ENCODE peak calls at places on chromosomes 1 and 21, in nine cellular contexts. W, P, C, S, Y, D, E, Z and G are unnamed samples.

GRCh38 chr1:212432163-212432705 is 486 bp upstream of the NENF start:
- DNase-seq in Z (no peak), Y (no peak), C (no peak), W (no peak), S (no peak), P (no peak), D (no peak), E (no peak), G (no peak)

GRCh38 chr21:32470206-32470605 is 57.7 kb downstream of the EVA1C start:
- DNase-seq in S (no peak), Y (no peak), W (no peak), Z (no peak), D (no peak), E (no peak), P (no peak), C (no peak), G (no peak)

GRCh38 chr1:11138952-11139351 is 39.3 kb upstream of the EXOSC10 start:
- DNase-seq in Z (no peak), S (no peak), Y (no peak), W (no peak), P (no peak), D (no peak), C (no peak), E (no peak), G (no peak)

GRCh38 chr21:34077888-34078287 is 4.5 kb downstream of the MRPS6 start:
- DNase-seq in C (no peak), P (no peak), D (no peak), S (no peak), E (no peak), Z (no peak), W (no peak), Y (no peak), G (no peak)

GRCh38 chr1:211828584-211829342 is 1.8 kb downstream of the LPGAT1 start:
- DNase-seq in E (no peak), S (no peak), C (no peak), Z (no peak), W (no peak), Y (no peak), P (no peak), D (no peak), G (no peak)

GRCh38 chr1:162200096-162200847 is 130.8 kb downstream of the NOS1AP start:
- DNase-seq in E (no peak), D (no peak), Y (no peak), S (no peak), Z (no peak), W (no peak), P (no peak), C (no peak), G (no peak)

GRCh38 chr1:240464099-240464498 is 147.9 kb downstream of the GREM2 start:
- DNase-seq in Z (no peak), D (no peak), E (no peak), W (no peak), P (no peak), S (no peak), C (no peak), Y (no peak), G (no peak)

GRCh38 chr1:161250829-161251228 is 7.7 kb upstream of the PCP4L1 start:
- DNase-seq in E (no peak), S (no peak), C (no peak), Y (no peak), P (no peak), Z (no peak), D (no peak), W (no peak), G (no peak)

GRCh38 chr1:226589008-226589733 is 40.6 kb downstream of the STUM start:
- DNase-seq in Z (peak), C (no peak), Y (no peak), E (no peak), S (peak), W (peak), D (no peak), P (no peak), G (no peak)

GRCh38 chr1:183577897-183578470 is 12.3 kb downstream of the NCF2 start:
- DNase-seq in Y (no peak), P (no peak), D (no peak), S (no peak), E (no peak), C (no peak), W (no peak), Z (no peak), G (no peak)

GRCh38 chr1:233261206-233261605 is 34.3 kb downstream of the PCNX2 start:
- DNase-seq in Y (no peak), S (no peak), D (no peak), Z (no peak), W (no peak), P (no peak), C (no peak), E (peak), G (peak)

GRCh38 chr1:243253927-243254232 is 1.2 kb downstream of the CEP170 start:
- DNase-seq in Z (no peak), C (no peak), S (no peak), P (no peak), D (no peak), Y (no peak), E (peak), W (no peak), G (no peak)

GRCh38 chr1:154198756-154199562 is 7.1 kb upstream of the TPM3 start:
- DNase-seq in E (peak), C (peak), Y (no peak), P (peak), Z (no peak), W (peak), D (peak), S (no peak), G (peak)

GRCh38 chr1:145804235-145805045 is 19.5 kb downstream of the RNF115 start:
- DNase-seq in S (no peak), C (no peak), P (no peak), D (no peak), W (no peak), Y (no peak), E (no peak), Z (no peak), G (no peak)

GRCh38 chr21:27298465-27298864 is 331.6 kb upstream of the ADAMTS5 start:
- DNase-seq in E (no peak), W (no peak), Z (no peak), Y (no peak), C (no peak), S (no peak), D (no peak), P (no peak), G (no peak)

GRCh38 chr1:21077085-21077484 is 99.6 kb downstream of the EIF4G3 start:
- DNase-seq in Y (no peak), Z (no peak), W (no peak), D (no peak), P (no peak), S (no peak), E (no peak), C (no peak), G (no peak)

GRCh38 chr21:28393279-28393678 is 599.4 kb downstream of the LTN1 start:
- DNase-seq in E (no peak), D (peak), Y (peak), W (no peak), S (no peak), P (no peak), C (no peak), Z (peak), G (peak)

GRCh38 chr1:145918992-145919939 is 749 bp upstream of the PEX11B start:
- DNase-seq in P (peak), S (peak), Z (peak), W (no peak), Y (peak), E (peak), C (peak), D (peak), G (peak)

GRCh38 chr1:218156602-218157001 is 128.5 kb upstream of the RRP15 start:
- DNase-seq in Z (no peak), S (no peak), W (no peak), C (no peak), Y (peak), E (no peak), P (no peak), D (no peak), G (peak)

GRCh38 chr1:201882665-201883132 is 6.0 kb upstream of the SHISA4 start:
- DNase-seq in D (no peak), Y (peak), Z (no peak), S (no peak), C (no peak), E (peak), W (no peak), P (no peak), G (no peak)

GRCh38 chr1:159925713-159926066 is 383 bp upstream of the TAGLN2 start:
- DNase-seq in Z (peak), Y (no peak), S (no peak), D (no peak), P (no peak), E (no peak), W (no peak), C (no peak), G (peak)

GRCh38 chr1:223403184-223403815 is 10.1 kb downstream of the CCDC185 start:
- DNase-seq in P (no peak), W (no peak), Z (no peak), Y (no peak), S (no peak), C (no peak), E (no peak), D (no peak), G (no peak)

GRCh38 chr1:17197696-17198095 is 7.2 kb upstream of the PADI1 start:
- DNase-seq in Y (no peak), P (no peak), S (no peak), E (no peak), Z (peak), W (no peak), D (no peak), C (no peak), G (no peak)

GRCh38 chr1:51170342-51170741 is 65.7 kb upstream of the RNF11 start:
- DNase-seq in C (no peak), P (no peak), Z (no peak), Y (peak), W (no peak), S (no peak), E (no peak), D (no peak), G (no peak)

GRCh38 chr1:33735624-33736023 is 128.3 kb upstream of the HMGB4 start:
- DNase-seq in Z (no peak), P (no peak), W (peak), C (no peak), D (no peak), Y (no peak), E (peak), S (no peak), G (no peak)

GRCh38 chr1:151221616-151222015 is 23.3 kb downstream of the PIP5K1A start:
- DNase-seq in P (no peak), C (no peak), W (no peak), E (no peak), S (no peak), Y (no peak), Z (no peak), D (no peak), G (no peak)

GRCh38 chr1:206472454-206472853 is 2.2 kb downstream of the IKBKE start:
- DNase-seq in Z (no peak), Y (peak), S (peak), D (no peak), W (no peak), E (no peak), P (no peak), C (peak), G (peak)